ENCODE peak calls at places on chromosomes 4 and X, in four cellular contexts. One of them, this sample, is unnamed.

GRCh38 chr4:141301216-141301615 is 80.5 kb downstream of the ZNF330 start:
- DNase-seq in progenitor cell of endocrine pancreas: no peak
- DNase-seq in stimulated activated CD4-positive, alpha-beta T cell treated with anti-CD3 and anti-CD28 coated beads, Interleukin-1b, Interleukin-23, amount 100 ng/mL, for 4 hours: no peak
- DNase-seq in iris pigment epithelial cell: no peak
- DNase-seq in this sample: no peak

GRCh38 chr4:38870098-38870850 is 2.7 kb downstream of the FAM114A1 start:
- DNase-seq in progenitor cell of endocrine pancreas: no peak
- DNase-seq in stimulated activated CD4-positive, alpha-beta T cell treated with anti-CD3 and anti-CD28 coated beads, Interleukin-1b, Interleukin-23, amount 100 ng/mL, for 4 hours: no peak
- DNase-seq in iris pigment epithelial cell: no peak
- DNase-seq in this sample: no peak

GRCh38 chr4:98030059-98030458 is 113.2 kb downstream of the STPG2 start:
- DNase-seq in progenitor cell of endocrine pancreas: no peak
- DNase-seq in stimulated activated CD4-positive, alpha-beta T cell treated with anti-CD3 and anti-CD28 coated beads, Interleukin-1b, Interleukin-23, amount 100 ng/mL, for 4 hours: no peak
- DNase-seq in iris pigment epithelial cell: no peak
- DNase-seq in this sample: no peak

GRCh38 chrX:69524765-69525164 is 20.6 kb downstream of the NALF2 start:
- DNase-seq in progenitor cell of endocrine pancreas: no peak
- DNase-seq in stimulated activated CD4-positive, alpha-beta T cell treated with anti-CD3 and anti-CD28 coated beads, Interleukin-1b, Interleukin-23, amount 100 ng/mL, for 4 hours: no peak
- DNase-seq in iris pigment epithelial cell: no peak
- DNase-seq in this sample: no peak

GRCh38 chr4:100823066-100823992 is 305.5 kb upstream of the EMCN start:
- DNase-seq in progenitor cell of endocrine pancreas: no peak
- DNase-seq in stimulated activated CD4-positive, alpha-beta T cell treated with anti-CD3 and anti-CD28 coated beads, Interleukin-1b, Interleukin-23, amount 100 ng/mL, for 4 hours: no peak
- DNase-seq in iris pigment epithelial cell: peak
- DNase-seq in this sample: no peak

GRCh38 chrX:132810964-132811712 is 147.3 kb downstream of the HS6ST2 start:
- DNase-seq in progenitor cell of endocrine pancreas: no peak
- DNase-seq in stimulated activated CD4-positive, alpha-beta T cell treated with anti-CD3 and anti-CD28 coated beads, Interleukin-1b, Interleukin-23, amount 100 ng/mL, for 4 hours: no peak
- DNase-seq in iris pigment epithelial cell: no peak
- DNase-seq in this sample: no peak

GRCh38 chr4:182339246-182339645 is 96.0 kb downstream of the TENM3 start:
- DNase-seq in progenitor cell of endocrine pancreas: no peak
- DNase-seq in stimulated activated CD4-positive, alpha-beta T cell treated with anti-CD3 and anti-CD28 coated beads, Interleukin-1b, Interleukin-23, amount 100 ng/mL, for 4 hours: no peak
- DNase-seq in iris pigment epithelial cell: peak
- DNase-seq in this sample: no peak

GRCh38 chrX:150704030-150704613 is 10.9 kb downstream of the MTMR1 start:
- DNase-seq in progenitor cell of endocrine pancreas: no peak
- DNase-seq in stimulated activated CD4-positive, alpha-beta T cell treated with anti-CD3 and anti-CD28 coated beads, Interleukin-1b, Interleukin-23, amount 100 ng/mL, for 4 hours: no peak
- DNase-seq in iris pigment epithelial cell: peak
- DNase-seq in this sample: no peak

GRCh38 chr4:107392380-107392779 is 327.7 kb downstream of the PAPSS1 start:
- DNase-seq in progenitor cell of endocrine pancreas: no peak
- DNase-seq in stimulated activated CD4-positive, alpha-beta T cell treated with anti-CD3 and anti-CD28 coated beads, Interleukin-1b, Interleukin-23, amount 100 ng/mL, for 4 hours: no peak
- DNase-seq in iris pigment epithelial cell: peak
- DNase-seq in this sample: no peak

GRCh38 chr4:168451744-168452394 is 28.4 kb downstream of the DDX60L start:
- DNase-seq in progenitor cell of endocrine pancreas: no peak
- DNase-seq in stimulated activated CD4-positive, alpha-beta T cell treated with anti-CD3 and anti-CD28 coated beads, Interleukin-1b, Interleukin-23, amount 100 ng/mL, for 4 hours: no peak
- DNase-seq in iris pigment epithelial cell: peak
- DNase-seq in this sample: no peak

GRCh38 chr4:16264798-16265197 is 38.5 kb upstream of the TAPT1 start:
- DNase-seq in progenitor cell of endocrine pancreas: no peak
- DNase-seq in stimulated activated CD4-positive, alpha-beta T cell treated with anti-CD3 and anti-CD28 coated beads, Interleukin-1b, Interleukin-23, amount 100 ng/mL, for 4 hours: no peak
- DNase-seq in iris pigment epithelial cell: peak
- DNase-seq in this sample: no peak

GRCh38 chrX:29082558-29082957 is 495.3 kb downstream of the IL1RAPL1 start:
- DNase-seq in progenitor cell of endocrine pancreas: no peak
- DNase-seq in stimulated activated CD4-positive, alpha-beta T cell treated with anti-CD3 and anti-CD28 coated beads, Interleukin-1b, Interleukin-23, amount 100 ng/mL, for 4 hours: no peak
- DNase-seq in iris pigment epithelial cell: no peak
- DNase-seq in this sample: no peak

GRCh38 chr4:181796502-181796901 is 446.7 kb upstream of the TENM3 start:
- DNase-seq in progenitor cell of endocrine pancreas: no peak
- DNase-seq in stimulated activated CD4-positive, alpha-beta T cell treated with anti-CD3 and anti-CD28 coated beads, Interleukin-1b, Interleukin-23, amount 100 ng/mL, for 4 hours: no peak
- DNase-seq in iris pigment epithelial cell: peak
- DNase-seq in this sample: no peak

GRCh38 chrX:66050140-66050569 is 10.3 kb upstream of the VSIG4 start:
- DNase-seq in progenitor cell of endocrine pancreas: no peak
- DNase-seq in stimulated activated CD4-positive, alpha-beta T cell treated with anti-CD3 and anti-CD28 coated beads, Interleukin-1b, Interleukin-23, amount 100 ng/mL, for 4 hours: no peak
- DNase-seq in iris pigment epithelial cell: no peak
- DNase-seq in this sample: no peak

GRCh38 chr4:124727331-124727730 is 14.8 kb upstream of the ANKRD50 start:
- DNase-seq in progenitor cell of endocrine pancreas: no peak
- DNase-seq in stimulated activated CD4-positive, alpha-beta T cell treated with anti-CD3 and anti-CD28 coated beads, Interleukin-1b, Interleukin-23, amount 100 ng/mL, for 4 hours: no peak
- DNase-seq in iris pigment epithelial cell: no peak
- DNase-seq in this sample: no peak

GRCh38 chr4:30854566-30854965 is 134.4 kb downstream of the PCDH7 start:
- DNase-seq in progenitor cell of endocrine pancreas: no peak
- DNase-seq in stimulated activated CD4-positive, alpha-beta T cell treated with anti-CD3 and anti-CD28 coated beads, Interleukin-1b, Interleukin-23, amount 100 ng/mL, for 4 hours: no peak
- DNase-seq in iris pigment epithelial cell: peak
- DNase-seq in this sample: no peak

GRCh38 chr4:114318309-114318708 is 280.3 kb upstream of the UGT8 start:
- DNase-seq in progenitor cell of endocrine pancreas: no peak
- DNase-seq in stimulated activated CD4-positive, alpha-beta T cell treated with anti-CD3 and anti-CD28 coated beads, Interleukin-1b, Interleukin-23, amount 100 ng/mL, for 4 hours: no peak
- DNase-seq in iris pigment epithelial cell: peak
- DNase-seq in this sample: no peak

GRCh38 chr4:41339812-41340809 is 83.4 kb downstream of the UCHL1 start:
- DNase-seq in progenitor cell of endocrine pancreas: no peak
- DNase-seq in stimulated activated CD4-positive, alpha-beta T cell treated with anti-CD3 and anti-CD28 coated beads, Interleukin-1b, Interleukin-23, amount 100 ng/mL, for 4 hours: no peak
- DNase-seq in iris pigment epithelial cell: peak
- DNase-seq in this sample: no peak

GRCh38 chr4:6032249-6033244 is 14.3 kb upstream of the C4orf50 start:
- DNase-seq in progenitor cell of endocrine pancreas: no peak
- DNase-seq in stimulated activated CD4-positive, alpha-beta T cell treated with anti-CD3 and anti-CD28 coated beads, Interleukin-1b, Interleukin-23, amount 100 ng/mL, for 4 hours: no peak
- DNase-seq in iris pigment epithelial cell: no peak
- DNase-seq in this sample: no peak

GRCh38 chr4:30073001-30073710 is 647.0 kb upstream of the PCDH7 start:
- DNase-seq in progenitor cell of endocrine pancreas: no peak
- DNase-seq in stimulated activated CD4-positive, alpha-beta T cell treated with anti-CD3 and anti-CD28 coated beads, Interleukin-1b, Interleukin-23, amount 100 ng/mL, for 4 hours: no peak
- DNase-seq in iris pigment epithelial cell: peak
- DNase-seq in this sample: no peak

GRCh38 chr4:6379787-6380745 is 92.3 kb downstream of the PPP2R2C start:
- DNase-seq in progenitor cell of endocrine pancreas: no peak
- DNase-seq in stimulated activated CD4-positive, alpha-beta T cell treated with anti-CD3 and anti-CD28 coated beads, Interleukin-1b, Interleukin-23, amount 100 ng/mL, for 4 hours: no peak
- DNase-seq in iris pigment epithelial cell: no peak
- DNase-seq in this sample: no peak

GRCh38 chrX:106906361-106906760 is 3.2 kb upstream of the RIPPLY1 start:
- DNase-seq in progenitor cell of endocrine pancreas: no peak
- DNase-seq in stimulated activated CD4-positive, alpha-beta T cell treated with anti-CD3 and anti-CD28 coated beads, Interleukin-1b, Interleukin-23, amount 100 ng/mL, for 4 hours: no peak
- DNase-seq in iris pigment epithelial cell: no peak
- DNase-seq in this sample: no peak

GRCh38 chr4:36351082-36351666 is 69.8 kb downstream of the DTHD1 start:
- DNase-seq in progenitor cell of endocrine pancreas: peak
- DNase-seq in stimulated activated CD4-positive, alpha-beta T cell treated with anti-CD3 and anti-CD28 coated beads, Interleukin-1b, Interleukin-23, amount 100 ng/mL, for 4 hours: peak
- DNase-seq in iris pigment epithelial cell: peak
- DNase-seq in this sample: peak